ENCODE peak calls at places on chromosome 6, in nine cellular contexts. One of them, this sample, is unnamed.

GRCh38 chr6:144064831-144065668 is 30.3 kb downstream of the SF3B5 start:
- DNase-seq in stimulated activated CD4-positive, alpha-beta T cell treated with anti-CD3 and anti-CD28 coated beads, Interleukin-4, amount 100 ng/mL, for 48 hours: peak; percentile 17
- DNase-seq in H4: no peak
- DNase-seq in naive thymus-derived CD8-positive, alpha-beta T cell: no peak
- DNase-seq in progenitor cell of endocrine pancreas: no peak
- DNase-seq in iris pigment epithelial cell: no peak
- DNase-seq in tibial nerve: no peak
- DNase-seq in neural crest cell: no peak
- DNase-seq in transverse colon: peak; percentile 70
- DNase-seq in this sample: peak; percentile 16

GRCh38 chr6:56808871-56809359 is 146.0 kb upstream of the BEND6 start:
- DNase-seq in stimulated activated CD4-positive, alpha-beta T cell treated with anti-CD3 and anti-CD28 coated beads, Interleukin-4, amount 100 ng/mL, for 48 hours: no peak
- DNase-seq in H4: no peak
- DNase-seq in naive thymus-derived CD8-positive, alpha-beta T cell: no peak
- DNase-seq in progenitor cell of endocrine pancreas: no peak
- DNase-seq in iris pigment epithelial cell: peak; percentile 89
- DNase-seq in tibial nerve: no peak
- DNase-seq in neural crest cell: no peak
- DNase-seq in transverse colon: no peak
- DNase-seq in this sample: peak; percentile 27

GRCh38 chr6:83431545-83432165 is 804 bp upstream of the ME1 start:
- DNase-seq in stimulated activated CD4-positive, alpha-beta T cell treated with anti-CD3 and anti-CD28 coated beads, Interleukin-4, amount 100 ng/mL, for 48 hours: no peak
- DNase-seq in H4: no peak
- DNase-seq in naive thymus-derived CD8-positive, alpha-beta T cell: no peak
- DNase-seq in progenitor cell of endocrine pancreas: no peak
- DNase-seq in iris pigment epithelial cell: no peak
- DNase-seq in tibial nerve: no peak
- DNase-seq in neural crest cell: no peak
- DNase-seq in transverse colon: peak; percentile 85
- DNase-seq in this sample: no peak

GRCh38 chr6:166449036-166449435 is 66.3 kb upstream of the MPC1 start:
- DNase-seq in stimulated activated CD4-positive, alpha-beta T cell treated with anti-CD3 and anti-CD28 coated beads, Interleukin-4, amount 100 ng/mL, for 48 hours: no peak
- DNase-seq in H4: no peak
- DNase-seq in naive thymus-derived CD8-positive, alpha-beta T cell: no peak
- DNase-seq in progenitor cell of endocrine pancreas: no peak
- DNase-seq in iris pigment epithelial cell: no peak
- DNase-seq in tibial nerve: no peak
- DNase-seq in neural crest cell: no peak
- DNase-seq in transverse colon: no peak
- DNase-seq in this sample: no peak

GRCh38 chr6:15132854-15133670 is 112.8 kb upstream of the JARID2 start:
- DNase-seq in stimulated activated CD4-positive, alpha-beta T cell treated with anti-CD3 and anti-CD28 coated beads, Interleukin-4, amount 100 ng/mL, for 48 hours: no peak
- DNase-seq in H4: peak; percentile 39
- DNase-seq in naive thymus-derived CD8-positive, alpha-beta T cell: no peak
- DNase-seq in progenitor cell of endocrine pancreas: no peak
- DNase-seq in iris pigment epithelial cell: peak; percentile 61
- DNase-seq in tibial nerve: no peak
- DNase-seq in neural crest cell: no peak
- DNase-seq in transverse colon: no peak
- DNase-seq in this sample: peak; percentile 82

GRCh38 chr6:21997414-21998037 is 299.3 kb downstream of the PRL start:
- DNase-seq in stimulated activated CD4-positive, alpha-beta T cell treated with anti-CD3 and anti-CD28 coated beads, Interleukin-4, amount 100 ng/mL, for 48 hours: no peak
- DNase-seq in H4: no peak
- DNase-seq in naive thymus-derived CD8-positive, alpha-beta T cell: no peak
- DNase-seq in progenitor cell of endocrine pancreas: no peak
- DNase-seq in iris pigment epithelial cell: peak; percentile 63
- DNase-seq in tibial nerve: no peak
- DNase-seq in neural crest cell: no peak
- DNase-seq in transverse colon: no peak
- DNase-seq in this sample: no peak

GRCh38 chr6:83870649-83871048 is 11.2 kb downstream of the CYB5R4 start:
- DNase-seq in stimulated activated CD4-positive, alpha-beta T cell treated with anti-CD3 and anti-CD28 coated beads, Interleukin-4, amount 100 ng/mL, for 48 hours: no peak
- DNase-seq in H4: no peak
- DNase-seq in naive thymus-derived CD8-positive, alpha-beta T cell: no peak
- DNase-seq in progenitor cell of endocrine pancreas: no peak
- DNase-seq in iris pigment epithelial cell: no peak
- DNase-seq in tibial nerve: no peak
- DNase-seq in neural crest cell: no peak
- DNase-seq in transverse colon: no peak
- DNase-seq in this sample: no peak

GRCh38 chr6:22838346-22838745 is 269.0 kb downstream of the HDGFL1 start:
- DNase-seq in stimulated activated CD4-positive, alpha-beta T cell treated with anti-CD3 and anti-CD28 coated beads, Interleukin-4, amount 100 ng/mL, for 48 hours: no peak
- DNase-seq in H4: peak; percentile 20
- DNase-seq in naive thymus-derived CD8-positive, alpha-beta T cell: no peak
- DNase-seq in progenitor cell of endocrine pancreas: no peak
- DNase-seq in iris pigment epithelial cell: no peak
- DNase-seq in tibial nerve: no peak
- DNase-seq in neural crest cell: no peak
- DNase-seq in transverse colon: no peak
- DNase-seq in this sample: no peak

GRCh38 chr6:37709250-37709931 is 11.7 kb upstream of the MDGA1 start:
- DNase-seq in stimulated activated CD4-positive, alpha-beta T cell treated with anti-CD3 and anti-CD28 coated beads, Interleukin-4, amount 100 ng/mL, for 48 hours: no peak
- DNase-seq in H4: no peak
- DNase-seq in naive thymus-derived CD8-positive, alpha-beta T cell: no peak
- DNase-seq in progenitor cell of endocrine pancreas: no peak
- DNase-seq in iris pigment epithelial cell: no peak
- DNase-seq in tibial nerve: no peak
- DNase-seq in neural crest cell: no peak
- DNase-seq in transverse colon: no peak
- DNase-seq in this sample: no peak

GRCh38 chr6:20427856-20428255 is 26.2 kb downstream of the E2F3 start:
- DNase-seq in stimulated activated CD4-positive, alpha-beta T cell treated with anti-CD3 and anti-CD28 coated beads, Interleukin-4, amount 100 ng/mL, for 48 hours: no peak
- DNase-seq in H4: no peak
- DNase-seq in naive thymus-derived CD8-positive, alpha-beta T cell: no peak
- DNase-seq in progenitor cell of endocrine pancreas: no peak
- DNase-seq in iris pigment epithelial cell: no peak
- DNase-seq in tibial nerve: no peak
- DNase-seq in neural crest cell: no peak
- DNase-seq in transverse colon: no peak
- DNase-seq in this sample: no peak

GRCh38 chr6:127347188-127347587 is 3.8 kb upstream of the ECHDC1 start:
- DNase-seq in stimulated activated CD4-positive, alpha-beta T cell treated with anti-CD3 and anti-CD28 coated beads, Interleukin-4, amount 100 ng/mL, for 48 hours: no peak
- DNase-seq in H4: peak; percentile 7
- DNase-seq in naive thymus-derived CD8-positive, alpha-beta T cell: no peak
- DNase-seq in progenitor cell of endocrine pancreas: no peak
- DNase-seq in iris pigment epithelial cell: peak; percentile 75
- DNase-seq in tibial nerve: no peak
- DNase-seq in neural crest cell: no peak
- DNase-seq in transverse colon: no peak
- DNase-seq in this sample: no peak

GRCh38 chr6:108222504-108222903 is 38.3 kb downstream of the SNX3 start:
- DNase-seq in stimulated activated CD4-positive, alpha-beta T cell treated with anti-CD3 and anti-CD28 coated beads, Interleukin-4, amount 100 ng/mL, for 48 hours: no peak
- DNase-seq in H4: no peak
- DNase-seq in naive thymus-derived CD8-positive, alpha-beta T cell: no peak
- DNase-seq in progenitor cell of endocrine pancreas: no peak
- DNase-seq in iris pigment epithelial cell: peak; percentile 64
- DNase-seq in tibial nerve: no peak
- DNase-seq in neural crest cell: no peak
- DNase-seq in transverse colon: no peak
- DNase-seq in this sample: no peak

GRCh38 chr6:142784344-142784743 is 160.6 kb downstream of the HIVEP2 start:
- DNase-seq in stimulated activated CD4-positive, alpha-beta T cell treated with anti-CD3 and anti-CD28 coated beads, Interleukin-4, amount 100 ng/mL, for 48 hours: no peak
- DNase-seq in H4: no peak
- DNase-seq in naive thymus-derived CD8-positive, alpha-beta T cell: no peak
- DNase-seq in progenitor cell of endocrine pancreas: no peak
- DNase-seq in iris pigment epithelial cell: no peak
- DNase-seq in tibial nerve: no peak
- DNase-seq in neural crest cell: no peak
- DNase-seq in transverse colon: no peak
- DNase-seq in this sample: no peak